ENCODE peak calls at places on chromosomes 2 and 18, in four cellular contexts. X is gastrocnemius medialis, D is IMR-90, J is sigmoid colon. A is an unnamed sample.

GRCh38 chr2:79935771-79936657 is 368.5 kb downstream of the LRRTM1 start:
- DNase-seq in X (no peak), D (peak; percentile 84), J (no peak), A (no peak)

GRCh38 chr2:16101196-16101595 is 160.8 kb downstream of the MYCN start:
- DNase-seq in X (no peak), D (no peak), J (no peak), A (no peak)

GRCh38 chr2:84901593-84902120 is 3.8 kb upstream of the TMSB10 start:
- DNase-seq in X (no peak), D (peak; percentile 77), J (no peak), A (no peak)

GRCh38 chr2:226835420-226835795 is 446 bp upstream of the RHBDD1 start:
- DNase-seq in X (peak; percentile 5), D (peak; percentile 29), J (peak; percentile 77), A (peak; percentile 89)

GRCh38 chr18:72235422-72235821 is 308.7 kb downstream of the CBLN2 start:
- DNase-seq in X (no peak), D (no peak), J (no peak), A (no peak)

GRCh38 chr2:180125245-180125962 is 118.3 kb upstream of the CWC22 start:
- DNase-seq in X (no peak), D (peak; percentile 96), J (peak; percentile 84), A (no peak)

GRCh38 chr2:151251012-151251411 is 10.7 kb downstream of the RBM43 start:
- DNase-seq in X (no peak), D (peak; percentile 92), J (no peak), A (no peak)

GRCh38 chr18:26768388-26768787 is 97.1 kb downstream of the AQP4 start:
- DNase-seq in X (no peak), D (no peak), J (no peak), A (no peak)

GRCh38 chr2:227252831-227253230 is 72.2 kb upstream of the MFF start:
- DNase-seq in X (no peak), D (no peak), J (no peak), A (no peak)

GRCh38 chr18:8153887-8154583 is 455.2 kb upstream of the RAB12 start:
- DNase-seq in X (no peak), D (peak; percentile 85), J (no peak), A (no peak)

GRCh38 chr2:177552414-177553175 is 160.0 kb downstream of the AGPS start:
- DNase-seq in X (peak; percentile 62), D (peak; percentile 88), J (peak; percentile 92), A (peak; percentile 91)

GRCh38 chr18:64403784-64404498 is 255.1 kb upstream of the LINC00305 start:
- DNase-seq in X (no peak), D (no peak), J (no peak), A (no peak)

GRCh38 chr2:12080360-12080759 is 333.9 kb downstream of the LPIN1 start:
- DNase-seq in X (no peak), D (no peak), J (no peak), A (no peak)

GRCh38 chr18:45541421-45541820 is 73.9 kb upstream of the SLC14A2 start:
- DNase-seq in X (no peak), D (no peak), J (no peak), A (no peak)

GRCh38 chr2:10124538-10125045 is 2.1 kb downstream of the RRM2 start:
- DNase-seq in X (peak; percentile 32), D (peak; percentile 82), J (peak; percentile 59), A (no peak)

GRCh38 chr2:11006191-11006590 is 94.5 kb downstream of the KCNF1 start:
- DNase-seq in X (no peak), D (no peak), J (no peak), A (no peak)

GRCh38 chr18:76252880-76253279 is 242.2 kb downstream of the ZNF516 start:
- DNase-seq in X (no peak), D (peak; percentile 6), J (no peak), A (no peak)

GRCh38 chr18:76491436-76491800 is 3.6 kb downstream of the ZNF516 start:
- DNase-seq in X (peak; percentile 74), D (peak; percentile 68), J (peak; percentile 88), A (no peak)

DNA sequence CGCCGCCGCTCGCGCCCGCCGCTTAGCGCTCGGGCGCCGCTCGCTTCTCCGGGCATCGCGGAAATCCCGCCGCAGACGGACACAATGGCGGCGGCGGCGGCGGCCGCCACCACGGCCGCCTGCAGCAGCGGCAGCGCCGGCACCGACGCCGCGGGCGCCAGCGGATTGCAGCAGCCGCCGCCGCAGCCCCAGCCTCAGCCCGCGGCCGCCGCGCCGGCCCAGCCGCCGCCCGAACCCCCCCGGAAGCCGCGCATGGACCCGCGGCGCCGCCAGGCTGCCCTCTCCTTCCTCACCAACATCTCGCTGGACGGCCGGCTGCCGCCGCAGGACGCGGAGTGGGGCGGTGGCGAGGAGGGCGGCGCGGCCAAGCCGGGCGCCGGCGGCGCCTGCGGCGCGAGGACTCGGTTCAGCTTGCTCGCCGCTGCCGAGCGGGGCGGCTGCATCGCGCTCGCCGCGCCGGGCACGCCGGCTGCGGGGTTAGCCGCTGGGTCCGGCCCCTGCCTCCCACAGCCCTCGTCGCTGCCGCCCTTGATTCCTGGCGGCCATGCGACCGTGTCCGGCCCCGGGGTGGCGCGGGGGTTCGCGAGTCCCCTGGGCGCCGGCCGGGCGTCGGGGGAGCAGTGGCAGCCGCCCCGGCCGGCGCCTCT is 517 bp downstream of the CABLES1 start:
- DNase-seq in X (no peak), D (no peak), J (no peak), A (no peak)
- TF ChIP-seq POLR2A in X (peak; percentile 11), D (no peak), J (no peak), A (no peak)

GRCh38 chr2:45710468-45710867 is 59.0 kb downstream of the PRKCE start:
- DNase-seq in X (no peak), D (no peak), J (no peak), A (no peak)

GRCh38 chr2:45711224-45711623 is 59.7 kb downstream of the PRKCE start:
- DNase-seq in X (no peak), D (no peak), J (no peak), A (no peak)

GRCh38 chr2:45707661-45708060 is 56.2 kb downstream of the PRKCE start:
- DNase-seq in X (no peak), D (no peak), J (no peak), A (no peak)

GRCh38 chr2:45708501-45708900 is 57.0 kb downstream of the PRKCE start:
- DNase-seq in X (no peak), D (no peak), J (no peak), A (no peak)

GRCh38 chr2:45709137-45709536 is 57.7 kb downstream of the PRKCE start:
- DNase-seq in X (peak; percentile 79), D (no peak), J (no peak), A (no peak)
- H3K4me1 ChIP-seq in X (peaks cover 34% of the 10 kb centered on the region), D (no peaks in the 10 kb centered on the region), J (no peaks in the 10 kb centered on the region), A (peaks cover 21% of the 10 kb centered on the region)

DNA sequence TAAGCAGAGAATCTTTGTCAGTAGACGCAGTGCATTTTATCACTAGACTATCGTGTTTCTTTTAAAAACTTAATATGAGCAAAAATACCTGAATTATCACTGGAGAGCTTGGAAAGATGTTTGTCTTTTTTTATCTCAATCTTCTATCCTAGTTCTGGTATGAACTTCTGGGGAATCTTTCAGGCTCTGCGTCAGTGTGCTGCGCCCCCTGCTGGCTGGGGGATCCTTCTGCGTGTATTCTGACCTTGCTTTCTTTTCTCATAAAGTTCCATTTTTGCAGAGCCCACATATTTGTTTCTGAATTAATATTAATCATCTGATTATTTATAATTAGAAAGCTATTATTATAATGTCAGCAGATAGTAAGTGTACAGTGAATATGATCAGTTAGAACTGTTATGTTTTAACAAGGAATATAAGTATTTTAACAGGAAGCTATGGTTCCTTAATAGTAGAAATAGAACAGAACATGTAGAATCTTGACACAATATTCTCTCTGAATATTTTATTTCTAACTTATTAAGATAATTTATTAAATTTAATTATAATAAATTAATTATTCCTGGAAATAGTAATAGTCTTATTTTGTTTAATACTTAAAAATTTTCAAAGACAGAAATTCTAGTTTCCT is 945.0 kb upstream of the CRIM1 start:
- DNase-seq in X (no peak), D (peak; percentile 29), J (no peak), A (no peak)
- TF ChIP-seq CTCF in X (no peak), D (peak; percentile 70), J (peak; percentile 66), A (peak; percentile 53)

DNA sequence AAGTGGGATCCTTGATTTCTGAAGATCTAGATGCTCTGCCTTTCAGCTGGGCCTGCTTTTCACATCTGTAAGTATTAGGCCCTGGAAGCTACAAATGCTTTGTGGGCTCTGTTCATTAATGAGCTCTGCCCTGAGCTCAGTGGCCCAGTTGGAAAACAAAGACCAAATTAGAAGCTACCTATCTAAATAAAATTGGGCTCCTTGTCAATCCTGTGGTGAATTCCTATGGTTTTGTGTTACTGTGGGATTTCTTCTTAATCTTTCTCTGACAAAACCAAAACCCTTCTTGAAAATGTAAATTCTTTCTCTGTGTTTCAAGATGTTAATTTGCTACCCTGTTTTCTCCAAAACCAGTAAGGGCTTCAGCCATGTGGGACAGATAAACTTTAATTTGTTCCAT is 219.0 kb upstream of the HS6ST1 start:
- DNase-seq in X (no peak), D (no peak), J (no peak), A (no peak)
- TF ChIP-seq POLR2A in X (no peak), D (no peak), J (no peak), A (no peak)

GRCh38 chr2:37665038-37665437 is 6.4 kb downstream of the CDC42EP3 start:
- DNase-seq in X (no peak), D (no peak), J (no peak), A (no peak)

GRCh38 chr2:37664190-37664751 is 7.2 kb downstream of the CDC42EP3 start:
- DNase-seq in X (no peak), D (no peak), J (no peak), A (no peak)

GRCh38 chr2:37667704-37668103 is 3.7 kb downstream of the CDC42EP3 start:
- DNase-seq in X (no peak), D (no peak), J (no peak), A (no peak)

GRCh38 chr2:37665622-37666362 is 5.7 kb downstream of the CDC42EP3 start:
- DNase-seq in X (no peak), D (no peak), J (no peak), A (no peak)

GRCh38 chr2:37666772-37667171 is 4.7 kb downstream of the CDC42EP3 start:
- DNase-seq in X (no peak), D (no peak), J (no peak), A (no peak)
- H3K4me1 ChIP-seq in X (peaks cover 86% of the 10 kb centered on the region), D (peaks cover 28% of the 10 kb centered on the region), J (no peaks in the 10 kb centered on the region), A (peaks cover 35% of the 10 kb centered on the region)

DNA sequence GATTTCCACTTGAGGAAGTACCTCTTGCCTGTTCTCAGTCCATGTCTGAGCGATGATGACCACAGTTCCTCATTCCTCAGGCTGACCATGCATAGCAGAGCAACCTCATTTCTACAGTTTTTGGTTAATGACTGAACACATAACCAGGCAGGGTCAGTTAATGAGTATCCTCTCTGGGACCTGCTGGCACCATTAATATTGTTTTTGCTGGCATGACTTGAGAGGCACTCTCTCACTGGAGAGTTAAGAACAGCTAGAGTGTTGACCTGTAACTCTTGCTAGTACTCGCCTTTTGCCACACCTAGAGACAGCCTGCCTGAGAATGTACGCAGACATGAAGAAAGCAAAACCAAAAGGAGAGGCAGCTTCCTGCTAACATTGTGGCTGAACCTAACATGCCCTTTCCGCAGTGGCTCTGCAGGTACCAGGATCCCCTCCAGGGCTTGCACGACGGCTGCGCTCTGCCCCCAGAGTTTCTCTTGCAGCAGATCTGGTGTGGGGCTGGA is 23.9 kb downstream of the PECR start:
- DNase-seq in X (no peak), D (peak; percentile 70), J (no peak), A (no peak)
- TF ChIP-seq CTCF in X (no peak), D (no peak), J (no peak), A (no peak)